ENCODE peak calls at places on chromosomes 4 and X, in ten cellular contexts. P is HS-5; K is cortex of kidney; M is heart right ventricle; O is CD4-positive, alpha-beta memory T cell; S is T-helper 9 cell; B is NCI-H187; Z is GDM1; H is brain microvascular endothelial cell; W is AG09309. G is an unnamed sample.

GRCh38 chr4:139875456-139875855 is 209.8 kb downstream of the MGST2 start:
- DNase-seq in P (no peak), K (no peak), M (no peak), O (no peak), S (no peak), B (peak), Z (no peak), H (no peak), W (no peak), G (no peak)

GRCh38 chrX:48648299-48648698 is 35.3 kb upstream of the WAS start:
- DNase-seq in P (no peak), K (no peak), M (peak), O (peak), S (peak), B (no peak), Z (no peak), H (peak), W (peak), G (no peak)

GRCh38 chrX:84165716-84166115 is 22.3 kb downstream of the RPS6KA6 start:
- DNase-seq in P (no peak), K (no peak), M (no peak), O (no peak), S (no peak), B (no peak), Z (no peak), H (no peak), W (no peak), G (no peak)

GRCh38 chr4:55393461-55394320 is 2.1 kb upstream of the TMEM165 start:
- DNase-seq in P (no peak), K (no peak), M (no peak), O (no peak), S (no peak), B (no peak), Z (no peak), H (no peak), W (no peak), G (no peak)

GRCh38 chr4:87965501-87965975 is 10.0 kb upstream of the SPP1 start:
- DNase-seq in P (no peak), K (no peak), M (no peak), O (no peak), S (no peak), B (no peak), Z (no peak), H (no peak), W (no peak), G (no peak)

GRCh38 chr4:87311684-87312083 is 11.0 kb downstream of the HSD17B13 start:
- DNase-seq in P (no peak), K (no peak), M (no peak), O (no peak), S (no peak), B (no peak), Z (no peak), H (no peak), W (no peak), G (no peak)

GRCh38 chrX:151870603-151871002 is 42.1 kb upstream of the MAGEA4 start:
- DNase-seq in P (peak), K (no peak), M (no peak), O (no peak), S (no peak), B (no peak), Z (no peak), H (peak), W (peak), G (no peak)

GRCh38 chr4:1895971-1896657 is 24.9 kb downstream of the NSD2 start:
- DNase-seq in P (no peak), K (no peak), M (no peak), O (no peak), S (no peak), B (no peak), Z (no peak), H (no peak), W (no peak), G (no peak)

GRCh38 chr4:121256346-121256745 is 92.2 kb upstream of the TNIP3 start:
- DNase-seq in P (peak), K (no peak), M (no peak), O (peak), S (no peak), B (no peak), Z (no peak), H (peak), W (peak), G (peak)